ENCODE peak calls at places on chromosomes 7 and 10, in four cellular contexts. F is lower lobe of right lung; O is CD4-positive, alpha-beta T cell; V is chondrocyte. C is an unnamed sample.

GRCh38 chr10:72665925-72666324 is 26.0 kb upstream of the MCU start:
- DNase-seq in F (no peak), O (no peak), V (no peak), C (no peak)

GRCh38 chr7:76071316-76072242 is 23.7 kb downstream of the MDH2 start:
- DNase-seq in F (no peak), O (no peak), V (no peak), C (no peak)

GRCh38 chr10:62980697-62981495 is 152.2 kb upstream of the NRBF2 start:
- DNase-seq in F (no peak), O (no peak), V (no peak), C (no peak)

GRCh38 chr10:51770719-51771118 is 71.3 kb upstream of the CSTF2T start:
- DNase-seq in F (no peak), O (no peak), V (no peak), C (no peak)

GRCh38 chr10:101136007-101136707 is 5.1 kb downstream of the TLX1 start:
- DNase-seq in F (no peak), O (no peak), V (no peak), C (no peak)

GRCh38 chr7:12987238-12987637 is 299.8 kb downstream of the ARL4A start:
- DNase-seq in F (no peak), O (no peak), V (no peak), C (no peak)

GRCh38 chr10:4033341-4033896 is 248.4 kb upstream of the KLF6 start:
- DNase-seq in F (no peak), O (no peak), V (no peak), C (no peak)

GRCh38 chr10:116669832-116670644 is 49.3 kb downstream of the PNLIPRP2 start:
- DNase-seq in F (no peak), O (no peak), V (no peak), C (no peak)

GRCh38 chr7:129950191-129950940 is 2.4 kb downstream of the UBE2H start:
- DNase-seq in F (no peak), O (no peak), V (no peak), C (no peak)

GRCh38 chr10:88245974-88246511 is 337.1 kb downstream of the RNLS start:
- DNase-seq in F (no peak), O (no peak), V (no peak), C (no peak)

GRCh38 chr7:123346771-123347170 is 147.0 kb upstream of the SLC13A1 start:
- DNase-seq in F (no peak), O (no peak), V (no peak), C (no peak)

GRCh38 chr7:149766215-149766614 is 7.2 kb downstream of the ZNF467 start:
- DNase-seq in F (no peak), O (no peak), V (no peak), C (no peak)

GRCh38 chr7:137904826-137905225 is 58.1 kb upstream of the DGKI start:
- DNase-seq in F (no peak), O (no peak), V (no peak), C (no peak)

GRCh38 chr7:129952164-129952652 is 552 bp downstream of the UBE2H start:
- DNase-seq in F (peak; percentile 62), O (peak; percentile 8), V (peak; percentile 69), C (peak; percentile 44)

GRCh38 chr7:43496596-43496995 is 86.3 kb upstream of the STK17A start:
- DNase-seq in F (no peak), O (no peak), V (no peak), C (no peak)

GRCh38 chr7:131909151-131909768 is 352.8 kb upstream of the PODXL start:
- DNase-seq in F (no peak), O (no peak), V (no peak), C (no peak)

DNA sequence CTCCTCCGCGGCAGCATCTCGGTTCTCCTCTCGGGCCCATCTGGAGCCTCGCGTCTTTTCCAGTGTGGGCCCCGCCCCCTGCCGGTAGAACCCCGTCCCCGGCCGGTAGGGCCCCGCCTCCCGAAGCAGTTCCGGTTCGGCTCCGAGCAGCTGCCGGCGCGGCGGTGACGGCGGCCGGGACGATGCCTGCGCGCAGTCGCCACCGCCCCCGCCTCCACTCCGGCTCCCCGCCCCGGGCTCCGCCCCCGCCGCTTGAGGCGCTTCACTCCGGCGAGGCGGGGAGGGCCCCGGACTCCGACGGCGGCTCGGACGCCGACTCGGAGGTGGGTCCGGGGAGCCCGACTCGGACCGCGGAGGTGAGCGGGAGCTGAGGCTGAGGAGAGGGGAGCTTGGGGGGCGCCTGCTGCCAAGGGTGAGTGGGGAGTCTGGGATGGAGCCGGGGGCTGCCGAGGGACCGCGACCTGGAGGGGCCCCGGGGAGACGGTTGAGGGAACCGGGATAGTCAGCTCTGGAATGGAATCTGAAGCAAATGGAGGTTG is at the start of gene SAMD8:
- DNase-seq in F (peak; percentile 99), O (peak; percentile 94), V (peak; percentile 99), C (peak; percentile 94)
- TF ChIP-seq CTCF in F (peak; percentile 39), O (no peak), V (peak; percentile 67), C (peak; percentile 48)

GRCh38 chr7:156818133-156818532 is 74.8 kb downstream of the LMBR1 start:
- DNase-seq in F (no peak), O (no peak), V (no peak), C (no peak)

GRCh38 chr7:156819733-156820295 is 73.2 kb downstream of the LMBR1 start:
- DNase-seq in F (no peak), O (no peak), V (no peak), C (no peak)

GRCh38 chr7:156811706-156812105 is 81.3 kb downstream of the LMBR1 start:
- DNase-seq in F (no peak), O (no peak), V (no peak), C (no peak)

GRCh38 chr7:156820445-156821063 is 72.4 kb downstream of the LMBR1 start:
- DNase-seq in F (no peak), O (no peak), V (no peak), C (no peak)

DNA sequence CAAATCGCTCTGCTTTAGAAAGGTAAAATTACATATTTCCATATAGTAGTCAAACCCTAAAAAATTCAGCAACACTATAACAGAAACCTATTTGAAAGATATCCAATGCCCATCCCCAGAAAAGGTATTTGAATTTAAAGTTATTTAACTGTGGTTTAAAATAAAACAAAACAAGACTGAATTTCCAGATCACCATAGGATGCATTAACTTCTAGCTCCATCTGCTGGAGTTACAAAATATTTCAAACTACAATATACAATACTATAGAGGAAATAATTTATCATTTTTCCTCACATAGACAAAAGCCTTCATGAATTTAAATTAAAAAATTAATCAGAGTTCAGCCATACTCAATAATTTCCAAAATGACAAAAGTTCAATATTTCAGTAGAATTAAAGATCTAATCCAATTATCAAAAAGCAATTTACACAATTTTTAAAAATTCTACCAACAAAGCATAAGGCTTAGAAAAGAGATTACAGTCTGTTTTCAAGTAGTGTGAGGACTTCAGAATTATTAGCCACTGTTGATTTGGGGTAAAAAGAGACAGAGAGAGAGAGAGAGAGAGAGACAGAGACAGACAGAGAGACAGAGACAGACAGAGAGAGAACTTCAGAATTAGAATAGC is 75.9 kb downstream of the LMBR1 start:
- DNase-seq in F (no peak), O (no peak), V (no peak), C (no peak)
- TF ChIP-seq CTCF in F (peak; percentile 19), O (peak; percentile 56), V (peak; percentile 87), C (peak; percentile 71)

GRCh38 chr10:86415583-86415982 is 49.0 kb upstream of the GRID1 start:
- DNase-seq in F (no peak), O (no peak), V (no peak), C (no peak)
- TF ChIP-seq CTCF in F (no peak), O (no peak), V (no peak), C (no peak)

DNA sequence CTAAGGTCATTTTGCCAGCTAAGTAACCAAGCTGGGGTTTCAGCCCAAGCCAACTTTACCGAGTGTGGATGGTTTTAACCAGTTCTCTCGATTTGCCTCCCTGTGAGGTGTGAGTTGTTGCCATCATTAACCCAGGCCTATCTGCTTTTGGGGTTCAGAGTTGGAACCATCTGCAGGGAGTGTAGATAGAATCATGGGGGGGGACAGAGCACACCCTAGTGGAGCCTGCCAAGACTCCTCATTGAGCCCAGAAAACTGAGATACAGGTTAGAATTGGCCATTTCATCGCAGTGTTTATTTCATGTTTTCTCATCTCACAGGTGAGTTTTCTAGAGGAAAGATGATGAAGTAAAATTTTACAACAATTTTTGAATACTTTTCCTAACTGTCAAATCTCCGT is 133.6 kb downstream of the SDK1 start:
- DNase-seq in F (no peak), O (no peak), V (no peak), C (no peak)
- TF ChIP-seq CTCF in F (no peak), O (no peak), V (no peak), C (no peak)

GRCh38 chr10:24952701-24953349 is 419 bp upstream of the PRTFDC1 start:
- DNase-seq in F (peak; percentile 49), O (peak; percentile 54), V (no peak), C (peak; percentile 62)

GRCh38 chr10:24950439-24950838 is 2.0 kb downstream of the PRTFDC1 start:
- DNase-seq in F (no peak), O (no peak), V (no peak), C (no peak)

GRCh38 chr10:24953350-24954074 is 1.1 kb upstream of the PRTFDC1 start:
- DNase-seq in F (no peak), O (no peak), V (no peak), C (no peak)

GRCh38 chr10:24951201-24952145 is 933 bp downstream of the PRTFDC1 start:
- DNase-seq in F (peak; percentile 46), O (no peak), V (no peak), C (peak; percentile 18)

GRCh38 chr10:24952146-24952700 is at the start of gene PRTFDC1:
- DNase-seq in F (peak; percentile 51), O (no peak), V (no peak), C (peak; percentile 56)
- TF ChIP-seq CTCF in F (no peak), O (no peak), V (no peak), C (no peak)

GRCh38 chr10:131487822-131488221 is 176.3 kb upstream of the TCERG1L start:
- DNase-seq in F (no peak), O (no peak), V (no peak), C (no peak)
- TF ChIP-seq CTCF in F (no peak), O (no peak), V (no peak), C (no peak)

GRCh38 chr7:32415936-32416335 is 74.2 kb downstream of the LSM5 start:
- DNase-seq in F (no peak), O (no peak), V (no peak), C (no peak)
- TF ChIP-seq CTCF in F (no peak), O (no peak), V (no peak), C (no peak)

DNA sequence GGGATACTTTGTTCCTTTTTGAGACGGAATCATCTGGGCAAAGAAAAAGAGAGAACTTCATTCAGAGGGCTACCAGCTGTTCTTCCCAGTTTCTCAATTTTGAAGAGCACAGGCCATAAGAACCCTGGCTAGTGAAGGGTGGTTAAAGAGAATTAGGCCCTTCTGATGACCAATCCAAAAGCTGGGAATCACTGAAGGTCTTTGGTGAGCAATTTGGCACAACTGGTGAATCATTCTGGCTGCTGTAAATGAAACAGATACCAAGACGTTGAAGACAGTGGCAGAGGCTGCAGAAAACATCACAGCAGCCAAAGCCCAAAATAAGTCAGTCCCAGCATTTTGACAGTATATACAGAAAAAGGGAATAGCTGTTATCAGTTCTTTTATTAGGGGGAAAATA is 5.1 kb downstream of the RAPGEF5 start:
- DNase-seq in F (no peak), O (no peak), V (no peak), C (no peak)
- TF ChIP-seq CTCF in F (no peak), O (no peak), V (no peak), C (no peak)

GRCh38 chr7:68629-69028 is 123.7 kb upstream of the FAM20C start:
- DNase-seq in F (peak; percentile 41), O (no peak), V (no peak), C (no peak)
- TF ChIP-seq CTCF in F (no peak), O (no peak), V (peak; percentile 12), C (no peak)